ENCODE peak calls at places on chromosomes 12 and 14, in five cellular contexts. One of them, this sample, is unnamed.

GRCh38 chr14:103444837-103445524 is 59.8 kb downstream of the MARK3 start:
- DNase-seq in PC-3: no peak
- DNase-seq in GM23338: peak; percentile 17
- DNase-seq in hepatocyte: peak; percentile 49
- DNase-seq in GM23248: no peak
- DNase-seq in this sample: no peak

GRCh38 chr12:109893250-109893995 is 6.7 kb upstream of the TCHP start:
- DNase-seq in PC-3: no peak
- DNase-seq in GM23338: no peak
- DNase-seq in hepatocyte: no peak
- DNase-seq in GM23248: no peak
- DNase-seq in this sample: no peak

GRCh38 chr12:52415870-52416750 is 10.0 kb upstream of the KRT82 start:
- DNase-seq in PC-3: peak; percentile 70
- DNase-seq in GM23338: no peak
- DNase-seq in hepatocyte: peak; percentile 60
- DNase-seq in GM23248: peak; percentile 85
- DNase-seq in this sample: no peak

GRCh38 chr12:110199360-110200123 is 75.4 kb downstream of the IFT81 start:
- DNase-seq in PC-3: peak; percentile 30
- DNase-seq in GM23338: peak; percentile 65
- DNase-seq in hepatocyte: peak; percentile 33
- DNase-seq in GM23248: peak; percentile 73
- DNase-seq in this sample: no peak

GRCh38 chr12:46660276-46660675 is 165.5 kb downstream of the SLC38A4 start:
- DNase-seq in PC-3: no peak
- DNase-seq in GM23338: no peak
- DNase-seq in hepatocyte: no peak
- DNase-seq in GM23248: peak; percentile 56
- DNase-seq in this sample: no peak

GRCh38 chr12:124232654-124232987 is 62.3 kb upstream of the RFLNA start:
- DNase-seq in PC-3: no peak
- DNase-seq in GM23338: no peak
- DNase-seq in hepatocyte: no peak
- DNase-seq in GM23248: no peak
- DNase-seq in this sample: peak; percentile 57

GRCh38 chr14:33068626-33069025 is 129.9 kb downstream of the NPAS3 start:
- DNase-seq in PC-3: peak; percentile 71
- DNase-seq in GM23338: no peak
- DNase-seq in hepatocyte: no peak
- DNase-seq in GM23248: no peak
- DNase-seq in this sample: peak; percentile 14

GRCh38 chr14:69268223-69268622 is 8.3 kb downstream of the GALNT16 start:
- DNase-seq in PC-3: no peak
- DNase-seq in GM23338: no peak
- DNase-seq in hepatocyte: no peak
- DNase-seq in GM23248: peak; percentile 85
- DNase-seq in this sample: no peak

GRCh38 chr12:81078469-81079196 is 754 bp downstream of the ACSS3 start:
- DNase-seq in PC-3: no peak
- DNase-seq in GM23338: no peak
- DNase-seq in hepatocyte: peak; percentile 54
- DNase-seq in GM23248: peak; percentile 71
- DNase-seq in this sample: peak; percentile 31

GRCh38 chr12:53214221-53214620 is 7.2 kb upstream of the ITGB7 start:
- DNase-seq in PC-3: no peak
- DNase-seq in GM23338: no peak
- DNase-seq in hepatocyte: no peak
- DNase-seq in GM23248: no peak
- DNase-seq in this sample: no peak

GRCh38 chr14:37550511-37550910 is 44.5 kb downstream of the FOXA1 start:
- DNase-seq in PC-3: peak; percentile 82
- DNase-seq in GM23338: no peak
- DNase-seq in hepatocyte: no peak
- DNase-seq in GM23248: peak; percentile 33
- DNase-seq in this sample: no peak

GRCh38 chr12:57730336-57731067 is 8.0 kb downstream of the AGAP2 start:
- DNase-seq in PC-3: no peak
- DNase-seq in GM23338: no peak
- DNase-seq in hepatocyte: no peak
- DNase-seq in GM23248: no peak
- DNase-seq in this sample: no peak

GRCh38 chr14:74140374-74140850 is 55.7 kb downstream of the LIN52 start:
- DNase-seq in PC-3: no peak
- DNase-seq in GM23338: peak; percentile 29
- DNase-seq in hepatocyte: peak; percentile 77
- DNase-seq in GM23248: peak; percentile 2
- DNase-seq in this sample: peak; percentile 49

GRCh38 chr14:74661726-74662450 is 49.9 kb upstream of the LTBP2 start:
- DNase-seq in PC-3: no peak
- DNase-seq in GM23338: no peak
- DNase-seq in hepatocyte: no peak
- DNase-seq in GM23248: no peak
- DNase-seq in this sample: no peak

GRCh38 chr14:37985826-37986470 is 221.8 kb upstream of the SSTR1 start:
- DNase-seq in PC-3: peak; percentile 68
- DNase-seq in GM23338: peak; percentile 90
- DNase-seq in hepatocyte: peak; percentile 68
- DNase-seq in GM23248: peak; percentile 61
- DNase-seq in this sample: peak; percentile 72

GRCh38 chr14:55416866-55417265 is 5.2 kb upstream of the ATG14 start:
- DNase-seq in PC-3: peak; percentile 82
- DNase-seq in GM23338: peak; percentile 80
- DNase-seq in hepatocyte: peak; percentile 34
- DNase-seq in GM23248: peak; percentile 41
- DNase-seq in this sample: peak; percentile 66

GRCh38 chr14:48325486-48325885 is 650.1 kb upstream of the MDGA2 start:
- DNase-seq in PC-3: peak; percentile 69
- DNase-seq in GM23338: no peak
- DNase-seq in hepatocyte: no peak
- DNase-seq in GM23248: no peak
- DNase-seq in this sample: no peak

GRCh38 chr14:81474156-81474492 is 59.5 kb downstream of the SEL1L start:
- DNase-seq in PC-3: no peak
- DNase-seq in GM23338: no peak
- DNase-seq in hepatocyte: no peak
- DNase-seq in GM23248: no peak
- DNase-seq in this sample: no peak

GRCh38 chr12:43893670-43894069 is 57.8 kb downstream of the TMEM117 start:
- DNase-seq in PC-3: peak; percentile 62
- DNase-seq in GM23338: no peak
- DNase-seq in hepatocyte: no peak
- DNase-seq in GM23248: peak; percentile 60
- DNase-seq in this sample: no peak

GRCh38 chr12:131430158-131430772 is 280.6 kb upstream of the SFSWAP start:
- DNase-seq in PC-3: no peak
- DNase-seq in GM23338: no peak
- DNase-seq in hepatocyte: no peak
- DNase-seq in GM23248: no peak
- DNase-seq in this sample: no peak

GRCh38 chr12:9649532-9649940 is 20.0 kb upstream of the CLEC2D start:
- DNase-seq in PC-3: no peak
- DNase-seq in GM23338: peak; percentile 45
- DNase-seq in hepatocyte: peak; percentile 13
- DNase-seq in GM23248: no peak
- DNase-seq in this sample: peak; percentile 20

GRCh38 chr12:53561590-53561953 is 54.3 kb upstream of the NPFF start:
- DNase-seq in PC-3: peak; percentile 91
- DNase-seq in GM23338: no peak
- DNase-seq in hepatocyte: peak; percentile 27
- DNase-seq in GM23248: peak; percentile 94
- DNase-seq in this sample: no peak

GRCh38 chr12:127150479-127150878 is 1116.5 kb upstream of the TMEM132C start:
- DNase-seq in PC-3: peak; percentile 39
- DNase-seq in GM23338: no peak
- DNase-seq in hepatocyte: no peak
- DNase-seq in GM23248: no peak
- DNase-seq in this sample: no peak
- TF ChIP-seq EZH2phosphoT487 in PC-3: no peak
- TF ChIP-seq EZH2phosphoT487 in GM23338: no peak
- TF ChIP-seq EZH2phosphoT487 in hepatocyte: no peak
- TF ChIP-seq EZH2phosphoT487 in GM23248: no peak
- TF ChIP-seq EZH2phosphoT487 in this sample: no peak

DNA sequence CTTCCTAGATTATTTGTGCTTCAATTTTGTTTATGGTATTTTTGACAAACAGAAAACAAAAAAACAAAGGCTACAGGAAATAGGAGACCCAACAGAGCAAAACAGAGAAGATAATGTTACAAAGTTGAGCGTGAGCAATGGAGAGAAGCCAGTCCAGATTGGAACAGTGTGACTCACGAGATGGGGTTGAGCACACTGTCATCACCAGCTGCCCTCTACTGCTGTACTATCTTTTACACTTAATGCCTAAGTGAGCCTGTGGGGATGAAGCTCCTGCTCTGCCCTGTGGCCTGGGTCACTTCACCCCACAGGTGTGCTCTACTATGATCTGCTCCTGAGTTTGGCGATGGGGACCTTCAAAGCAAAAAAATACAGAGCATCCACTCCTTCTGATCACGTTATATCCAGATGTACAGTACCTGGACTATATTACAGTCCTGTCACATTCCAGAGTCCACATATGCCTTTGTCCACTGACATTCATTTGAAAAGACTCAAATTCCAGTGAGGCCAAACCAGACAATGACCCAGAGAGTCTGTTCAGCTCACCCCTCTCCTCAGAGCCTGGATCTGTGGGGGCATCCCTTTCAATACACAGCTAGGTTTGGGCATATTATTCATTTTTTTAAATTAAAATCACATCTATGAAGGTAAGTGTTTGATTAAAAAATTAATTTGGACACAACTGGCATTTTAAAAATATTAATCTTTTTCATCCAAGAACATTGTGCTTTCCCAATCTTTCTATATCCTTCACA is 4.4 kb downstream of the IPO8 start:
- DNase-seq in PC-3: peak; percentile 69
- DNase-seq in GM23338: no peak
- DNase-seq in hepatocyte: peak; percentile 38
- DNase-seq in GM23248: peak; percentile 92
- DNase-seq in this sample: no peak
- TF ChIP-seq EZH2phosphoT487 in PC-3: no peak
- TF ChIP-seq EZH2phosphoT487 in GM23338: no peak
- TF ChIP-seq EZH2phosphoT487 in hepatocyte: no peak
- TF ChIP-seq EZH2phosphoT487 in GM23248: no peak
- TF ChIP-seq EZH2phosphoT487 in this sample: no peak

GRCh38 chr12:121219353-121219986 is 9.5 kb downstream of the P2RX4 start:
- DNase-seq in PC-3: no peak
- DNase-seq in GM23338: no peak
- DNase-seq in hepatocyte: no peak
- DNase-seq in GM23248: no peak
- DNase-seq in this sample: no peak
- TF ChIP-seq EZH2phosphoT487 in PC-3: no peak
- TF ChIP-seq EZH2phosphoT487 in GM23338: no peak
- TF ChIP-seq EZH2phosphoT487 in hepatocyte: no peak
- TF ChIP-seq EZH2phosphoT487 in GM23248: no peak
- TF ChIP-seq EZH2phosphoT487 in this sample: no peak

DNA sequence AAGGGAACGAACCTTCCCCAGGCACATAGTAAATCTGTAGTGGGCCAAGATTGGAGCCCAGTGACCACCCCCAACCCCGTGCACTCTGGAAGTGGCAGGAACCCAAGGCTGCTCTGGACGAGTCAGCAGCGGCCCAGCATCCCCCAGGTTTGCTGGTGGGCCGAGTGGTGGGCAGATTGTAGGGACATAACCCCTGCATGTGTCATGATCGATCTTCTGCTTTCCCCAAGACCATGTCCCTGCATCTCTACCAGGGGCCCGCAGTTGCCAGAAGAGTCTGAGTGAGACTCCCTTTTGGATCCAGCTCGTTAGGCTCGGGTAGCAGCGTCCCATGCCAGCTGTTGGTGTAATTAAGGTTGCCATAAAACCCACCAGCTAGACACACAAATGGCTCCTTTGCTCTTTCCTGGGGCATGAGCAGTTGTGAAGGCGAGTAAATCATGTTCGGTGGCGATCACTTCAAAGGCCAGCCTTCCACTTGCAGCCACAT is 63.6 kb downstream of the BEGAIN start:
- DNase-seq in PC-3: no peak
- DNase-seq in GM23338: no peak
- DNase-seq in hepatocyte: no peak
- DNase-seq in GM23248: no peak
- DNase-seq in this sample: no peak
- TF ChIP-seq EZH2phosphoT487 in PC-3: no peak
- TF ChIP-seq EZH2phosphoT487 in GM23338: no peak
- TF ChIP-seq EZH2phosphoT487 in hepatocyte: no peak
- TF ChIP-seq EZH2phosphoT487 in GM23248: no peak
- TF ChIP-seq EZH2phosphoT487 in this sample: no peak

GRCh38 chr12:62986844-62987243 is 51.9 kb upstream of the PPM1H start:
- DNase-seq in PC-3: peak; percentile 75
- DNase-seq in GM23338: no peak
- DNase-seq in hepatocyte: no peak
- DNase-seq in GM23248: no peak
- DNase-seq in this sample: no peak

GRCh38 chr12:62977879-62978278 is 42.9 kb upstream of the PPM1H start:
- DNase-seq in PC-3: no peak
- DNase-seq in GM23338: no peak
- DNase-seq in hepatocyte: no peak
- DNase-seq in GM23248: no peak
- DNase-seq in this sample: no peak

GRCh38 chr12:62978768-62979167 is 43.8 kb upstream of the PPM1H start:
- DNase-seq in PC-3: no peak
- DNase-seq in GM23338: no peak
- DNase-seq in hepatocyte: no peak
- DNase-seq in GM23248: no peak
- DNase-seq in this sample: no peak

GRCh38 chr12:62983594-62983993 is 48.6 kb upstream of the PPM1H start:
- DNase-seq in PC-3: peak; percentile 39
- DNase-seq in GM23338: peak; percentile 63
- DNase-seq in hepatocyte: no peak
- DNase-seq in GM23248: no peak
- DNase-seq in this sample: peak; percentile 7
- TF ChIP-seq EZH2phosphoT487 in PC-3: no peak
- TF ChIP-seq EZH2phosphoT487 in GM23338: no peak
- TF ChIP-seq EZH2phosphoT487 in hepatocyte: no peak
- TF ChIP-seq EZH2phosphoT487 in GM23248: no peak
- TF ChIP-seq EZH2phosphoT487 in this sample: no peak

GRCh38 chr14:104881369-104881979 is 16.4 kb downstream of the CEP170B start:
- DNase-seq in PC-3: no peak
- DNase-seq in GM23338: no peak
- DNase-seq in hepatocyte: no peak
- DNase-seq in GM23248: no peak
- DNase-seq in this sample: no peak
- TF ChIP-seq EZH2phosphoT487 in PC-3: no peak
- TF ChIP-seq EZH2phosphoT487 in GM23338: no peak
- TF ChIP-seq EZH2phosphoT487 in hepatocyte: no peak
- TF ChIP-seq EZH2phosphoT487 in GM23248: no peak
- TF ChIP-seq EZH2phosphoT487 in this sample: no peak

GRCh38 chr12:82176761-82177490 is 181.3 kb downstream of the CCDC59 start:
- DNase-seq in PC-3: no peak
- DNase-seq in GM23338: peak; percentile 5
- DNase-seq in hepatocyte: no peak
- DNase-seq in GM23248: no peak
- DNase-seq in this sample: no peak

GRCh38 chr12:82174383-82174782 is 183.8 kb downstream of the CCDC59 start:
- DNase-seq in PC-3: no peak
- DNase-seq in GM23338: no peak
- DNase-seq in hepatocyte: no peak
- DNase-seq in GM23248: no peak
- DNase-seq in this sample: no peak

GRCh38 chr12:82174936-82175335 is 183.3 kb downstream of the CCDC59 start:
- DNase-seq in PC-3: no peak
- DNase-seq in GM23338: peak; percentile 14
- DNase-seq in hepatocyte: no peak
- DNase-seq in GM23248: no peak
- DNase-seq in this sample: peak; percentile 6

GRCh38 chr12:82176016-82176415 is 182.2 kb downstream of the CCDC59 start:
- DNase-seq in PC-3: no peak
- DNase-seq in GM23338: peak; percentile 4
- DNase-seq in hepatocyte: no peak
- DNase-seq in GM23248: peak; percentile 10
- DNase-seq in this sample: no peak
- TF ChIP-seq EZH2phosphoT487 in PC-3: no peak
- TF ChIP-seq EZH2phosphoT487 in GM23338: no peak
- TF ChIP-seq EZH2phosphoT487 in hepatocyte: no peak
- TF ChIP-seq EZH2phosphoT487 in GM23248: no peak
- TF ChIP-seq EZH2phosphoT487 in this sample: no peak

This sample was measured in neural progenitor cell.